ENCODE peak calls at places on chromosome 2, in five cellular contexts. L is LoVo, S is HEK293T, P is cerebellar cortex, N is GM12865. X is an unnamed sample.

GRCh38 chr2:36376992-36377738 is 21.6 kb downstream of the CRIM1 start:
- DNase-seq in L (peak), S (no peak), P (no peak), N (no peak), X (no peak)

GRCh38 chr2:176461098-176461497 is 191.9 kb downstream of the MTX2 start:
- DNase-seq in L (no peak), S (no peak), P (no peak), N (no peak), X (no peak)

GRCh38 chr2:210199186-210199765 is 26.0 kb downstream of the ACADL start:
- DNase-seq in L (peak), S (peak), P (peak), N (peak), X (no peak)

GRCh38 chr2:99836670-99837069 is 305.7 kb downstream of the AFF3 start:
- DNase-seq in L (no peak), S (no peak), P (no peak), N (no peak), X (no peak)

GRCh38 chr2:62409442-62409841 is 96.6 kb downstream of the TMEM17 start:
- DNase-seq in L (no peak), S (no peak), P (no peak), N (peak), X (no peak)

GRCh38 chr2:12119841-12120240 is 373.4 kb downstream of the LPIN1 start:
- DNase-seq in L (no peak), S (no peak), P (no peak), N (no peak), X (no peak)

GRCh38 chr2:178315488-178315948 is 121.2 kb downstream of the OSBPL6 start:
- DNase-seq in L (no peak), S (peak), P (no peak), N (no peak), X (no peak)

GRCh38 chr2:225124311-225124832 is 82.1 kb upstream of the DOCK10 start:
- DNase-seq in L (no peak), S (no peak), P (no peak), N (no peak), X (no peak)

X was measured in progenitor cell of endocrine pancreas.